ENCODE peak calls at places on chromosomes 7 and 10, in six cellular contexts. One of them, this sample, is unnamed.

GRCh38 chr10:133100706-133101463 is 13.2 kb downstream of the ADGRA1 start:
- DNase-seq in IMR-90: no peak
- DNase-seq in mesenchymal stem cell: no peak
- DNase-seq in neuronal stem cell: peak; percentile 89
- DNase-seq in H1: peak; percentile 94
- DNase-seq in trophoblast cell: no peak
- DNase-seq in this sample: peak; percentile 99

GRCh38 chr7:1394371-1394770 is 64.9 kb downstream of the MICALL2 start:
- DNase-seq in IMR-90: no peak
- DNase-seq in mesenchymal stem cell: no peak
- DNase-seq in neuronal stem cell: no peak
- DNase-seq in H1: no peak
- DNase-seq in trophoblast cell: no peak
- DNase-seq in this sample: no peak

GRCh38 chr7:26857534-26858228 is 6.7 kb downstream of the SKAP2 start:
- DNase-seq in IMR-90: peak; percentile 67
- DNase-seq in mesenchymal stem cell: peak; percentile 42
- DNase-seq in neuronal stem cell: peak; percentile 65
- DNase-seq in H1: peak; percentile 61
- DNase-seq in trophoblast cell: no peak
- DNase-seq in this sample: peak; percentile 68

GRCh38 chr7:2017914-2018785 is 214.6 kb downstream of the MAD1L1 start:
- DNase-seq in IMR-90: no peak
- DNase-seq in mesenchymal stem cell: no peak
- DNase-seq in neuronal stem cell: no peak
- DNase-seq in H1: no peak
- DNase-seq in trophoblast cell: no peak
- DNase-seq in this sample: no peak

GRCh38 chr10:74936577-74937445 is 110.4 kb downstream of the KAT6B start:
- DNase-seq in IMR-90: peak; percentile 60
- DNase-seq in mesenchymal stem cell: no peak
- DNase-seq in neuronal stem cell: no peak
- DNase-seq in H1: no peak
- DNase-seq in trophoblast cell: no peak
- DNase-seq in this sample: no peak

GRCh38 chr10:23063387-23064287 is 31.7 kb upstream of the MSRB2 start:
- DNase-seq in IMR-90: peak; percentile 8
- DNase-seq in mesenchymal stem cell: peak; percentile 25
- DNase-seq in neuronal stem cell: no peak
- DNase-seq in H1: peak; percentile 41
- DNase-seq in trophoblast cell: no peak
- DNase-seq in this sample: no peak

GRCh38 chr10:95391164-95391563 is 100.4 kb upstream of the PDLIM1 start:
- DNase-seq in IMR-90: no peak
- DNase-seq in mesenchymal stem cell: no peak
- DNase-seq in neuronal stem cell: no peak
- DNase-seq in H1: no peak
- DNase-seq in trophoblast cell: no peak
- DNase-seq in this sample: no peak

GRCh38 chr10:69684020-69684980 is 54.3 kb downstream of the FAM241B start:
- DNase-seq in IMR-90: peak; percentile 22
- DNase-seq in mesenchymal stem cell: peak; percentile 24
- DNase-seq in neuronal stem cell: no peak
- DNase-seq in H1: no peak
- DNase-seq in trophoblast cell: peak; percentile 76
- DNase-seq in this sample: peak; percentile 44

GRCh38 chr10:49023752-49024151 is 84.1 kb upstream of the LRRC18 start:
- DNase-seq in IMR-90: peak; percentile 30
- DNase-seq in mesenchymal stem cell: peak; percentile 2
- DNase-seq in neuronal stem cell: no peak
- DNase-seq in H1: no peak
- DNase-seq in trophoblast cell: no peak
- DNase-seq in this sample: no peak

GRCh38 chr10:8183241-8183704 is 128.8 kb downstream of the GATA3 start:
- DNase-seq in IMR-90: no peak
- DNase-seq in mesenchymal stem cell: peak; percentile 35
- DNase-seq in neuronal stem cell: no peak
- DNase-seq in H1: no peak
- DNase-seq in trophoblast cell: peak; percentile 86
- DNase-seq in this sample: no peak

GRCh38 chr10:89861199-89861573 is 159.8 kb downstream of the KIF20B start:
- DNase-seq in IMR-90: no peak
- DNase-seq in mesenchymal stem cell: no peak
- DNase-seq in neuronal stem cell: no peak
- DNase-seq in H1: no peak
- DNase-seq in trophoblast cell: no peak
- DNase-seq in this sample: no peak

GRCh38 chr7:137898839-137899681 is 52.3 kb upstream of the DGKI start:
- DNase-seq in IMR-90: peak; percentile 66
- DNase-seq in mesenchymal stem cell: peak; percentile 75
- DNase-seq in neuronal stem cell: peak; percentile 72
- DNase-seq in H1: peak; percentile 95
- DNase-seq in trophoblast cell: peak; percentile 59
- DNase-seq in this sample: peak; percentile 94

GRCh38 chr7:114225784-114226183 is 188.8 kb upstream of the FOXP2 start:
- DNase-seq in IMR-90: no peak
- DNase-seq in mesenchymal stem cell: no peak
- DNase-seq in neuronal stem cell: no peak
- DNase-seq in H1: no peak
- DNase-seq in trophoblast cell: no peak
- DNase-seq in this sample: no peak

GRCh38 chr7:130160023-130160422 is 45.2 kb downstream of the TMEM209 start:
- DNase-seq in IMR-90: no peak
- DNase-seq in mesenchymal stem cell: no peak
- DNase-seq in neuronal stem cell: no peak
- DNase-seq in H1: no peak
- DNase-seq in trophoblast cell: no peak
- DNase-seq in this sample: no peak

GRCh38 chr10:108970016-108970415 is 953.3 kb downstream of the XPNPEP1 start:
- DNase-seq in IMR-90: peak; percentile 8
- DNase-seq in mesenchymal stem cell: peak; percentile 64
- DNase-seq in neuronal stem cell: peak; percentile 69
- DNase-seq in H1: peak; percentile 46
- DNase-seq in trophoblast cell: no peak
- DNase-seq in this sample: peak; percentile 40

GRCh38 chr10:88952647-88953111 is at the start of gene ACTA2:
- DNase-seq in IMR-90: peak; percentile 84
- DNase-seq in mesenchymal stem cell: peak; percentile 64
- DNase-seq in neuronal stem cell: no peak
- DNase-seq in H1: no peak
- DNase-seq in trophoblast cell: no peak
- DNase-seq in this sample: no peak

GRCh38 chr7:89002942-89003618 is 207.5 kb upstream of the TEX47 start:
- DNase-seq in IMR-90: no peak
- DNase-seq in mesenchymal stem cell: no peak
- DNase-seq in neuronal stem cell: no peak
- DNase-seq in H1: no peak
- DNase-seq in trophoblast cell: no peak
- DNase-seq in this sample: no peak

GRCh38 chr10:4527281-4527960 is 298.6 kb upstream of the AKR1E2 start:
- DNase-seq in IMR-90: peak; percentile 41
- DNase-seq in mesenchymal stem cell: no peak
- DNase-seq in neuronal stem cell: no peak
- DNase-seq in H1: no peak
- DNase-seq in trophoblast cell: no peak
- DNase-seq in this sample: no peak

GRCh38 chr10:1043532-1043995 is 5.4 kb downstream of the IDI1 start:
- DNase-seq in IMR-90: no peak
- DNase-seq in mesenchymal stem cell: peak; percentile 33
- DNase-seq in neuronal stem cell: no peak
- DNase-seq in H1: no peak
- DNase-seq in trophoblast cell: no peak
- DNase-seq in this sample: no peak

GRCh38 chr7:33550363-33550762 is 355.0 kb upstream of the BMPER start:
- DNase-seq in IMR-90: no peak
- DNase-seq in mesenchymal stem cell: no peak
- DNase-seq in neuronal stem cell: no peak
- DNase-seq in H1: no peak
- DNase-seq in trophoblast cell: no peak
- DNase-seq in this sample: no peak

GRCh38 chr10:89879121-89879520 is 177.7 kb downstream of the KIF20B start:
- DNase-seq in IMR-90: no peak
- DNase-seq in mesenchymal stem cell: no peak
- DNase-seq in neuronal stem cell: no peak
- DNase-seq in H1: no peak
- DNase-seq in trophoblast cell: no peak
- DNase-seq in this sample: no peak

GRCh38 chr7:1341995-1342645 is 109.4 kb downstream of the UNCX start:
- DNase-seq in IMR-90: no peak
- DNase-seq in mesenchymal stem cell: no peak
- DNase-seq in neuronal stem cell: no peak
- DNase-seq in H1: no peak
- DNase-seq in trophoblast cell: no peak
- DNase-seq in this sample: no peak

GRCh38 chr7:21077602-21078001 is 290.9 kb upstream of the SP8 start:
- DNase-seq in IMR-90: no peak
- DNase-seq in mesenchymal stem cell: no peak
- DNase-seq in neuronal stem cell: no peak
- DNase-seq in H1: no peak
- DNase-seq in trophoblast cell: no peak
- DNase-seq in this sample: no peak

GRCh38 chr7:21071570-21071969 is 284.9 kb upstream of the SP8 start:
- DNase-seq in IMR-90: no peak
- DNase-seq in mesenchymal stem cell: no peak
- DNase-seq in neuronal stem cell: no peak
- DNase-seq in H1: no peak
- DNase-seq in trophoblast cell: no peak
- DNase-seq in this sample: no peak

GRCh38 chr7:21076579-21076978 is 289.9 kb upstream of the SP8 start:
- DNase-seq in IMR-90: no peak
- DNase-seq in mesenchymal stem cell: no peak
- DNase-seq in neuronal stem cell: no peak
- DNase-seq in H1: no peak
- DNase-seq in trophoblast cell: no peak
- DNase-seq in this sample: no peak

GRCh38 chr7:21076054-21076453 is 289.4 kb upstream of the SP8 start:
- DNase-seq in IMR-90: no peak
- DNase-seq in mesenchymal stem cell: no peak
- DNase-seq in neuronal stem cell: no peak
- DNase-seq in H1: no peak
- DNase-seq in trophoblast cell: no peak
- DNase-seq in this sample: no peak
- H3K9me3 ChIP-seq in IMR-90: peaks cover 20% of the 10 kb centered on the region
- H3K9me3 ChIP-seq in mesenchymal stem cell: peaks cover 2% of the 10 kb centered on the region
- H3K9me3 ChIP-seq in neuronal stem cell: no peaks in the 10 kb centered on the region
- H3K9me3 ChIP-seq in H1: no peaks in the 10 kb centered on the region
- H3K9me3 ChIP-seq in trophoblast cell: no peaks in the 10 kb centered on the region
- H3K9me3 ChIP-seq in this sample: no peaks in the 10 kb centered on the region

DNA sequence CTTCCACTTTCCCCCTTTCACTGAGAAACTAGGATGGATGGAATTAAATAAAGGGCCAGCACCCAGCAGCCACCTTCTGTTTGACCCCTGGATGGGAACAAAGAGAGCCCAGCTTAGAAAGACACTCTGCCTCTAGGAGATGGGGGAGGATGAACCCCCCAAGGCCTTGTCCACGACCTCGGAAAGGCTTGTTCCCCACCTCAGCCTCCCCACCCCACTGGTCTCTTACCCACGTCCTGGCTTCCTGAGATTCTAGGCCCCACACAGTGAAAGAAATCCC is 9.7 kb downstream of the ITPRIP start:
- DNase-seq in IMR-90: no peak
- DNase-seq in mesenchymal stem cell: no peak
- DNase-seq in neuronal stem cell: peak; percentile 89
- DNase-seq in H1: no peak
- DNase-seq in trophoblast cell: no peak
- DNase-seq in this sample: no peak
- H3K23ac ChIP-seq in IMR-90: peak overlapping the region; percentile 92
- H3K23ac ChIP-seq in mesenchymal stem cell: no peak overlapping the region
- H3K23ac ChIP-seq in neuronal stem cell: no peak overlapping the region
- H3K23ac ChIP-seq in H1: no peak overlapping the region
- H3K23ac ChIP-seq in trophoblast cell: no peak overlapping the region
- H3K23ac ChIP-seq in this sample: no peak overlapping the region

GRCh38 chr10:14184841-14185500 is 145.8 kb downstream of the FRMD4A start:
- DNase-seq in IMR-90: peak; percentile 32
- DNase-seq in mesenchymal stem cell: peak; percentile 51
- DNase-seq in neuronal stem cell: peak; percentile 40
- DNase-seq in H1: no peak
- DNase-seq in trophoblast cell: peak; percentile 35
- DNase-seq in this sample: no peak
- H3K18ac ChIP-seq in IMR-90: peak overlapping the region; percentile 92
- H3K18ac ChIP-seq in mesenchymal stem cell: no peak overlapping the region
- H3K18ac ChIP-seq in neuronal stem cell: no peak overlapping the region
- H3K18ac ChIP-seq in H1: peak overlapping the region; percentile 75
- H3K18ac ChIP-seq in trophoblast cell: no peak overlapping the region
- H3K18ac ChIP-seq in this sample: peak overlapping the region; percentile 68

GRCh38 chr7:56483153-56483552 is 366.9 kb upstream of the NUPR2 start:
- DNase-seq in IMR-90: no peak
- DNase-seq in mesenchymal stem cell: no peak
- DNase-seq in neuronal stem cell: no peak
- DNase-seq in H1: no peak
- DNase-seq in trophoblast cell: no peak
- DNase-seq in this sample: no peak

GRCh38 chr7:56479136-56479535 is 362.9 kb upstream of the NUPR2 start:
- DNase-seq in IMR-90: no peak
- DNase-seq in mesenchymal stem cell: no peak
- DNase-seq in neuronal stem cell: no peak
- DNase-seq in H1: no peak
- DNase-seq in trophoblast cell: no peak
- DNase-seq in this sample: no peak

GRCh38 chr7:56479748-56480147 is 363.5 kb upstream of the NUPR2 start:
- DNase-seq in IMR-90: no peak
- DNase-seq in mesenchymal stem cell: no peak
- DNase-seq in neuronal stem cell: no peak
- DNase-seq in H1: no peak
- DNase-seq in trophoblast cell: no peak
- DNase-seq in this sample: no peak

GRCh38 chr7:56483861-56484550 is 367.8 kb upstream of the NUPR2 start:
- DNase-seq in IMR-90: no peak
- DNase-seq in mesenchymal stem cell: no peak
- DNase-seq in neuronal stem cell: no peak
- DNase-seq in H1: no peak
- DNase-seq in trophoblast cell: no peak
- DNase-seq in this sample: no peak
- H3K9me3 ChIP-seq in IMR-90: peaks cover 44% of the 10 kb centered on the region
- H3K9me3 ChIP-seq in mesenchymal stem cell: peaks cover 64% of the 10 kb centered on the region
- H3K9me3 ChIP-seq in neuronal stem cell: peaks cover 7% of the 10 kb centered on the region
- H3K9me3 ChIP-seq in H1: peaks cover 41% of the 10 kb centered on the region
- H3K9me3 ChIP-seq in trophoblast cell: peaks cover 42% of the 10 kb centered on the region
- H3K9me3 ChIP-seq in this sample: peaks cover 71% of the 10 kb centered on the region

GRCh38 chr10:45580781-45581496 is 91.6 kb downstream of the ZFAND4 start:
- DNase-seq in IMR-90: no peak
- DNase-seq in mesenchymal stem cell: no peak
- DNase-seq in neuronal stem cell: no peak
- DNase-seq in H1: no peak
- DNase-seq in trophoblast cell: no peak
- DNase-seq in this sample: no peak
- H3K23ac ChIP-seq in IMR-90: no peak overlapping the region
- H3K23ac ChIP-seq in mesenchymal stem cell: no peak overlapping the region
- H3K23ac ChIP-seq in neuronal stem cell: no peak overlapping the region
- H3K23ac ChIP-seq in H1: no peak overlapping the region
- H3K23ac ChIP-seq in trophoblast cell: no peak overlapping the region
- H3K23ac ChIP-seq in this sample: no peak overlapping the region

This sample was measured in H9.